ENCODE peak calls at places on chromosomes 2 and 18, in four cellular contexts. G, K, J and W are unnamed samples.

GRCh38 chr18:46204143-46204542 is 100.0 kb downstream of the HAUS1 start:
- DNase-seq in G (no peak), K (no peak), J (no peak), W (no peak)

GRCh38 chr2:16067444-16068232 is 127.3 kb downstream of the MYCN start:
- DNase-seq in G (no peak), K (no peak), J (no peak), W (no peak)

GRCh38 chr2:238231251-238231793 is 8.5 kb downstream of the HES6 start:
- DNase-seq in G (no peak), K (peak), J (no peak), W (peak)

GRCh38 chr2:21028021-21028947 is 15.6 kb downstream of the APOB start:
- DNase-seq in G (no peak), K (no peak), J (no peak), W (no peak)

GRCh38 chr2:186868344-186868743 is 19.4 kb upstream of the ZSWIM2 start:
- DNase-seq in G (no peak), K (no peak), J (no peak), W (no peak)

GRCh38 chr2:195251221-195251620 is 405.8 kb upstream of the SLC39A10 start:
- DNase-seq in G (no peak), K (no peak), J (no peak), W (no peak)

GRCh38 chr18:78607221-78607620 is 372.4 kb upstream of the SALL3 start:
- DNase-seq in G (peak), K (no peak), J (no peak), W (no peak)

GRCh38 chr2:217054791-217055190 is 194.9 kb upstream of the TNP1 start:
- DNase-seq in G (peak), K (no peak), J (peak), W (no peak)

GRCh38 chr2:119751706-119752105 is 8.0 kb upstream of the PTPN4 start:
- DNase-seq in G (no peak), K (no peak), J (no peak), W (no peak)

GRCh38 chr2:239856620-239857285 is 168.4 kb downstream of the NDUFA10 start:
- DNase-seq in G (no peak), K (no peak), J (no peak), W (no peak)

GRCh38 chr2:164023896-164024295 is 288.1 kb upstream of the FIGN start:
- DNase-seq in G (no peak), K (no peak), J (no peak), W (no peak)

GRCh38 chr2:3122525-3122924 is 255.1 kb downstream of the EIPR1 start:
- DNase-seq in G (no peak), K (no peak), J (no peak), W (no peak)

GRCh38 chr18:76384114-76384790 is 110.8 kb downstream of the ZNF516 start:
- DNase-seq in G (no peak), K (no peak), J (no peak), W (no peak)

GRCh38 chr18:34942276-34942675 is 98.9 kb upstream of the MAPRE2 start:
- DNase-seq in G (no peak), K (no peak), J (no peak), W (no peak)

GRCh38 chr18:39913790-39914366 is 2041.2 kb upstream of the PIK3C3 start:
- DNase-seq in G (no peak), K (no peak), J (no peak), W (no peak)

GRCh38 chr18:78914586-78914935 is 65.1 kb upstream of the SALL3 start:
- DNase-seq in G (no peak), K (no peak), J (no peak), W (no peak)